ENCODE peak calls at places on chromosomes 1 and 21, in five cellular contexts. C is mesenchymal stem cell, I is neuronal stem cell, R is H1, E is trophoblast cell. Z is an unnamed sample.

GRCh38 chr1:115164484-115164883 is 75.2 kb upstream of the TSPAN2 start:
- DNase-seq in I (no peak), E (no peak), R (no peak), C (no peak), Z (no peak)

GRCh38 chr1:43878854-43879253 is 54.7 kb upstream of the ARTN start:
- DNase-seq in I (no peak), C (no peak), R (no peak), E (no peak), Z (no peak)

GRCh38 chr1:56939209-56939608 is 26.6 kb downstream of the C8B start:
- DNase-seq in R (no peak), E (no peak), C (no peak), I (no peak), Z (no peak)

GRCh38 chr1:101338714-101339430 is 102.1 kb downstream of the S1PR1 start:
- DNase-seq in C (no peak), I (no peak), R (no peak), E (no peak), Z (no peak)

GRCh38 chr1:151739590-151740355 is 18.5 kb downstream of the RIIAD1 start:
- DNase-seq in E (peak; percentile 70), C (no peak), I (no peak), R (no peak), Z (no peak)

GRCh38 chr1:119688810-119689209 is 22.9 kb upstream of the PHGDH start:
- DNase-seq in E (peak; percentile 77), I (no peak), R (no peak), C (no peak), Z (no peak)

GRCh38 chr1:3912809-3913685 is 13.0 kb upstream of the C1orf174 start:
- DNase-seq in E (no peak), C (no peak), R (no peak), I (no peak), Z (no peak)

GRCh38 chr1:200959341-200959985 is 64.1 kb downstream of the KIF21B start:
- DNase-seq in I (no peak), R (no peak), E (no peak), C (no peak), Z (peak; percentile 26)

GRCh38 chr1:13228343-13228781 is 2.4 kb upstream of the PRAMEF18 start:
- DNase-seq in R (no peak), I (no peak), C (no peak), E (peak; percentile 22), Z (no peak)

GRCh38 chr1:75582725-75583261 is 28.1 kb downstream of the SLC44A5 start:
- DNase-seq in E (no peak), C (peak; percentile 12), I (no peak), R (no peak), Z (no peak)

GRCh38 chr1:180181048-180181447 is 26.4 kb downstream of the QSOX1 start:
- DNase-seq in I (no peak), C (peak; percentile 22), R (no peak), E (no peak), Z (no peak)

GRCh38 chr21:25639922-25640670 is 1.0 kb downstream of the JAM2 start:
- DNase-seq in C (peak; percentile 3), E (no peak), I (peak; percentile 30), R (no peak), Z (peak; percentile 58)

GRCh38 chr1:203325004-203325417 is 19.7 kb downstream of the BTG2 start:
- DNase-seq in C (no peak), R (no peak), I (peak; percentile 84), E (no peak), Z (no peak)

GRCh38 chr1:3892748-3893147 is 7.3 kb downstream of the C1orf174 start:
- DNase-seq in R (no peak), C (no peak), E (no peak), I (no peak), Z (no peak)

GRCh38 chr1:28078680-28079626 is 9.5 kb downstream of the EYA3 start:
- DNase-seq in E (peak; percentile 74), R (no peak), I (no peak), C (peak; percentile 55), Z (no peak)

GRCh38 chr1:153070243-153070642 is 1.2 kb downstream of the SPRR2B start:
- DNase-seq in I (no peak), R (no peak), E (no peak), C (no peak), Z (no peak)

GRCh38 chr1:246947255-246947654 is 15.5 kb upstream of the AHCTF1 start:
- DNase-seq in C (peak; percentile 61), E (no peak), R (no peak), I (no peak), Z (no peak)

GRCh38 chr1:225655509-225656258 is 2.8 kb upstream of the ENAH start:
- DNase-seq in R (no peak), C (peak; percentile 97), I (no peak), E (peak; percentile 37), Z (no peak)

GRCh38 chr1:1941211-1941841 is 22.2 kb upstream of the TMEM52 start:
- DNase-seq in C (no peak), I (no peak), E (no peak), R (no peak), Z (no peak)

GRCh38 chr1:193241132-193241827 is 54.9 kb upstream of the B3GALT2 start:
- DNase-seq in E (no peak), R (no peak), I (no peak), C (no peak), Z (no peak)

GRCh38 chr1:227788279-227789041 is 27.0 kb upstream of the PRSS38 start:
- DNase-seq in R (peak; percentile 51), I (peak; percentile 78), C (peak; percentile 46), E (peak; percentile 40), Z (peak; percentile 96)

DNA sequence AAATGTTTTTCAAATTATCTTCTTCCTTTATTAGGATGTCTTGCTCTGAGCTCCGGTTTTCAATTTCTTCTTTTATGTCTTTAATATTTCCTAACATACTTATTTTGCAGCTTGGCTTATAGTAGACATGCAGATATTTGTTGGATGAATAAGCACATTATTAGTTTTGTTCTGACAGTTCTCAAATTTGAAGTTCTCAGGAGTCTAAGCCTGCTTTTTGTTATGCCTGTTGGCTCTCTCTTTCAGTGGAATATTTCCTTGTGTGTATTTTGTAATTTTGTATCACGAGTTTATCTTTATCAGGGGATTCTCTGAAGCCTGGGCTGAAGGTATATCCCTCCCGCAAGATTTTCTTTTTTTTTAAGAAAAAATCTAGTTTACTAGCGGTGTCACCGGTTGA is 105.9 kb downstream of the RGL1 start:
- DNase-seq in I (no peak), C (no peak), R (no peak), E (no peak), Z (no peak)
- H2BK12ac ChIP-seq in I (no peak overlapping the region), C (no peak overlapping the region), R (no peak overlapping the region), E (no peak overlapping the region), Z (no peak overlapping the region)

GRCh38 chr1:160227561-160227960 is 22.4 kb downstream of the PEA15 start:
- DNase-seq in I (no peak), E (no peak), C (no peak), R (no peak), Z (no peak)

GRCh38 chr1:160227045-160227444 is 21.9 kb downstream of the PEA15 start:
- DNase-seq in C (no peak), I (no peak), R (no peak), E (no peak), Z (no peak)

GRCh38 chr1:160226623-160227022 is 21.4 kb downstream of the PEA15 start:
- DNase-seq in C (no peak), I (no peak), R (no peak), E (no peak), Z (no peak)

GRCh38 chr1:160224606-160225005 is 19.4 kb downstream of the PEA15 start:
- DNase-seq in C (no peak), I (no peak), E (no peak), R (no peak), Z (no peak)

GRCh38 chr1:160225345-160225744 is 20.2 kb downstream of the PEA15 start:
- DNase-seq in I (no peak), R (no peak), C (no peak), E (no peak), Z (no peak)
- H3K14ac ChIP-seq in I (no peak overlapping the region), R (no peak overlapping the region), C (no peak overlapping the region), E (no peak overlapping the region), Z (no peak overlapping the region)

DNA sequence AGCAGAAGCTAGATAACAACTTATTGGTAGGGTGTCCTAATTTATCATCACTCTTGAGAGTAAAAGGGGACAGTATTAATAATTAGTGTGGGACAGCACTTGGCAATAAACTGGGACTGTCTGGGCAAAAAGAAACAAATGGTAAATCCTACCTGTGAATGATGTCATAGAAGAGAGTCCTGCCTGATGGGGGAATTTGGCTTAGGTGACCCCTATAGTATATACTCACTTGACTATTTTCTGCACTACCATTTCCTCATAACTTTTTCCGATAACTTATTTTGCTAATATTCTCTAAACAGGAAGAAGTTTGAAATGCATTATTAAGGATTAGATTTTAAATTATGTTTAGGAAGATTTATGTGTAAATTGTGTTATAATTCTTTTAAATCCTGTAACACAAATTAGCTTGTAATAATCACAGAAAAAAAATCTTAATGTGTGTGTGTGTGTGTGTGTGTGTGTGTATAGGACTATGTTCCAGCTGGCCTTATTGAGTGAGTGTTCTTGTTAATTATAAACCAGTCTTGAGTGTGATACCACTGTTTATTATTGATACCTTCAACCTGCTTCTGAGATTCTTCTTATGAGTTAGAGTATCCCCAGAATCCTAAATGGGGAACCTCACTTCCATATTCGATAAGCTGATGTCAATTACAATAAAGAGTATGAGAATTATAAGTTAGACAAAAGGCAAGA is 144.2 kb upstream of the C1orf105 start:
- DNase-seq in I (no peak), E (no peak), R (no peak), C (no peak), Z (no peak)
- H2BK12ac ChIP-seq in I (no peak overlapping the region), E (no peak overlapping the region), R (no peak overlapping the region), C (no peak overlapping the region), Z (no peak overlapping the region)

DNA sequence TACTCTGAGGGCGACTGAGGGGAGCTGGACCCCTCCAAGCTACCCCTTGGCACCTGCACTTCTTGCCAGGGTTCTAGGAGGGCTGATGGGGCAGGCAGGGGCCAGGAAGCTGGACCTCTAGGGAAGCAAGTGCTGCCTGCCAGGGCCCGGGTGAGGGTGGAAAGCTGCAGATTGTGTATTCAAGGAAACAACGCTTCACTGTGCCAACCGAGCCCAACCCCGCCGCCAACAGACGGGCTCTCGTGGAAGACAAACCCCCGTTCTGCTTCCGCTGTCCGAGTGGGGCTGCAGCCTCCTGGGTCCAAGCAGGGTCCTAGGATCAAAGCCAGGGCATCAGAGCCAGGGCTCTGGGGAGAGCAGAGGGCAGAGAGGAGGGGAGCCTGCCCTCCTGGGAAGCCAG is 3.2 kb downstream of the EFHD2 start:
- DNase-seq in R (no peak), C (no peak), E (no peak), I (no peak), Z (no peak)
- H3K14ac ChIP-seq in R (no peak overlapping the region), C (no peak overlapping the region), E (no peak overlapping the region), I (no peak overlapping the region), Z (no peak overlapping the region)

GRCh38 chr1:33363470-33363861 is 42.6 kb upstream of the A3GALT2 start:
- DNase-seq in C (no peak), I (peak; percentile 72), R (no peak), E (no peak), Z (no peak)
- H2BK12ac ChIP-seq in C (peak overlapping the region; percentile 38), I (no peak overlapping the region), R (no peak overlapping the region), E (peak overlapping the region; percentile 86), Z (no peak overlapping the region)

Z was measured in H9.